ENCODE peak calls at places on chromosomes 1 and 21, in nine cellular contexts. U, X, R, N, L, H, Q, B and W are unnamed samples.

GRCh38 chr1:82972841-82973553 is 1025.9 kb downstream of the TTLL7 start:
- DNase-seq in U (no peak), X (no peak), R (no peak), N (no peak), L (no peak), H (no peak), Q (no peak), B (no peak), W (no peak)

GRCh38 chr21:36589352-36589971 is 109.5 kb upstream of the SIM2 start:
- DNase-seq in U (peak; percentile 13), X (peak; percentile 27), R (peak; percentile 2), N (no peak), L (no peak), H (no peak), Q (peak; percentile 61), B (peak; percentile 49), W (peak; percentile 19)

GRCh38 chr1:160354388-160354985 is 11.3 kb downstream of the NCSTN start:
- DNase-seq in U (peak; percentile 14), X (peak; percentile 18), R (no peak), N (no peak), L (peak; percentile 18), H (no peak), Q (no peak), B (no peak), W (peak; percentile 76)

GRCh38 chr1:248821101-248821500 is 4.6 kb downstream of the SH3BP5L start:
- DNase-seq in U (peak; percentile 92), X (peak; percentile 80), R (no peak), N (peak; percentile 81), L (peak; percentile 88), H (no peak), Q (no peak), B (no peak), W (no peak)

GRCh38 chr21:41612674-41613250 is 104.8 kb upstream of the TMPRSS2 start:
- DNase-seq in U (peak; percentile 98), X (peak; percentile 42), R (no peak), N (peak; percentile 97), L (peak; percentile 69), H (peak; percentile 76), Q (peak; percentile 77), B (peak; percentile 77), W (peak; percentile 84)

GRCh38 chr21:34801519-34802132 is 132.8 kb downstream of the CLIC6 start:
- DNase-seq in U (no peak), X (no peak), R (no peak), N (peak; percentile 9), L (peak; percentile 29), H (no peak), Q (no peak), B (peak; percentile 59), W (no peak)

GRCh38 chr1:16618719-16619118 is 5.4 kb upstream of the NBPF1 start:
- DNase-seq in U (no peak), X (no peak), R (no peak), N (peak; percentile 79), L (no peak), H (no peak), Q (no peak), B (peak; percentile 94), W (peak; percentile 75)

GRCh38 chr1:34918609-34919561 is 10.6 kb downstream of the DLGAP3 start:
- DNase-seq in U (no peak), X (no peak), R (peak; percentile 57), N (no peak), L (no peak), H (no peak), Q (no peak), B (peak; percentile 88), W (peak; percentile 55)

GRCh38 chr1:203144661-203145060 is 17.1 kb downstream of the ADORA1 start:
- DNase-seq in U (peak; percentile 39), X (no peak), R (no peak), N (no peak), L (no peak), H (no peak), Q (peak; percentile 91), B (no peak), W (no peak)

GRCh38 chr1:183915634-183916510 is 111.0 kb downstream of the RGL1 start:
- DNase-seq in U (peak; percentile 95), X (peak; percentile 96), R (peak; percentile 73), N (peak; percentile 85), L (peak; percentile 91), H (peak; percentile 69), Q (peak; percentile 82), B (peak; percentile 75), W (peak; percentile 90)

GRCh38 chr1:29033829-29034466 is 89.8 kb downstream of the TMEM200B start:
- DNase-seq in U (peak; percentile 30), X (peak; percentile 7), R (no peak), N (no peak), L (peak; percentile 34), H (no peak), Q (no peak), B (no peak), W (peak; percentile 27)

GRCh38 chr21:35753308-35753707 is 307.0 kb downstream of the SETD4 start:
- DNase-seq in U (no peak), X (no peak), R (no peak), N (no peak), L (no peak), H (no peak), Q (no peak), B (no peak), W (peak; percentile 46)

GRCh38 chr1:205613854-205614412 is 17.9 kb downstream of the ELK4 start:
- DNase-seq in U (no peak), X (no peak), R (no peak), N (no peak), L (no peak), H (no peak), Q (no peak), B (no peak), W (no peak)

GRCh38 chr1:178934574-178934945 is 63.7 kb upstream of the ANGPTL1 start:
- DNase-seq in U (no peak), X (no peak), R (peak; percentile 95), N (no peak), L (no peak), H (no peak), Q (no peak), B (no peak), W (no peak)

GRCh38 chr1:78005755-78006154 is 1.0 kb downstream of the DNAJB4 start:
- DNase-seq in U (peak; percentile 90), X (peak; percentile 81), R (no peak), N (no peak), L (peak; percentile 76), H (peak; percentile 48), Q (peak; percentile 33), B (no peak), W (no peak)

GRCh38 chr1:233256191-233256590 is 39.3 kb downstream of the PCNX2 start:
- DNase-seq in U (no peak), X (no peak), R (no peak), N (no peak), L (no peak), H (no peak), Q (no peak), B (no peak), W (no peak)

GRCh38 chr1:40039245-40039756 is 1.2 kb upstream of the CAP1 start:
- DNase-seq in U (no peak), X (no peak), R (no peak), N (no peak), L (no peak), H (peak; percentile 44), Q (peak; percentile 54), B (no peak), W (no peak)

GRCh38 chr21:43824883-43825609 is 35.7 kb downstream of the RRP1 start:
- DNase-seq in U (no peak), X (no peak), R (no peak), N (no peak), L (no peak), H (no peak), Q (no peak), B (no peak), W (no peak)

GRCh38 chr21:18716578-18717138 is 313.1 kb upstream of the TMPRSS15 start:
- DNase-seq in U (no peak), X (no peak), R (no peak), N (no peak), L (no peak), H (no peak), Q (no peak), B (no peak), W (no peak)

DNA sequence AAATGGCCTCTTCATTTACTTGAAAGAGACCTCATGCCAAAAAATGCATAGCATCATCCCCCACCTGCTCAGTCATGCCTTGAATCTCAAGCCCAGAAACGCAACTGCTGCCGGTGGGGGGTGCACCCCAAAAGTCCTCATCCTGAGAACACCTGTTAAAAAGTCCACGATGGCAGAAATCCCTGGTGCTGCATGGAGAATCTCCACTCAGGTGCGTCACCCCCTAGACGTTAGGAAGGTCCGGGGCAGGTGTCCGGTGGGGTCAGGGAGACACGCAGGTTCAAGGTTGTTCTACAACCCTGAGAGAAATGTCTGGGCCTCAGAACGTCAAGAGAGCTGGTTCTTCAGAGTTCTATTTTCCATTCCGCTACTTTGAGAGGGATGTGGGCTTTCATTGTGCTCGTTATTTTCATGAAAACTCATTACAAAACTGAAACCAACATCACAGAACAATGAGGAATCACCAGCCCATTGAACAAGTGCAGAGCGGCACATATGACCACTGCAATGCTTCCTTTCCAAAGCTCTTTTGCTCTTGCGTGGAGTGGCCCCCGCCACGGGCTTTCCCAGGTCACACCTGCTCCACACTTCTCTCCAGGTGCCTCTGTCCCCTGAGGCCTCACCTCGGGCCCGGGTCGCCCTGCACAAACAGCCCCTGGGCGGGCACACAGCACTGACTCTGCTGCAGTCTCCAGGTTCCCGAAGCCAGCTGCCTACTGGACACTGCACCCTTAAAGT is 201.9 kb downstream of the TOMM20 start:
- DNase-seq in U (no peak), X (no peak), R (no peak), N (peak; percentile 60), L (no peak), H (no peak), Q (no peak), B (peak; percentile 18), W (no peak)
- H3K27ac ChIP-seq in U (no peak overlapping the region), X (peak overlapping the region; percentile 72), R (no peak overlapping the region), N (peak overlapping the region; percentile 74), L (peak overlapping the region; percentile 50), H (peak overlapping the region; percentile 24), Q (no peak overlapping the region), B (no peak overlapping the region), W (no peak overlapping the region)

GRCh38 chr1:19157653-19158052 is 52.4 kb downstream of the UBR4 start:
- DNase-seq in U (no peak), X (no peak), R (no peak), N (no peak), L (no peak), H (no peak), Q (no peak), B (no peak), W (no peak)
- H3K27ac ChIP-seq in U (no peak overlapping the region), X (no peak overlapping the region), R (no peak overlapping the region), N (no peak overlapping the region), L (no peak overlapping the region), H (no peak overlapping the region), Q (no peak overlapping the region), B (no peak overlapping the region), W (no peak overlapping the region)

GRCh38 chr21:38488640-38489282 is 9.5 kb downstream of the ERG start:
- DNase-seq in U (no peak), X (no peak), R (no peak), N (no peak), L (peak; percentile 19), H (no peak), Q (no peak), B (no peak), W (no peak)
- H3K27ac ChIP-seq in U (no peak overlapping the region), X (no peak overlapping the region), R (peak overlapping the region; percentile 81), N (peak overlapping the region; percentile 84), L (peak overlapping the region; percentile 17), H (no peak overlapping the region), Q (no peak overlapping the region), B (no peak overlapping the region), W (no peak overlapping the region)

DNA sequence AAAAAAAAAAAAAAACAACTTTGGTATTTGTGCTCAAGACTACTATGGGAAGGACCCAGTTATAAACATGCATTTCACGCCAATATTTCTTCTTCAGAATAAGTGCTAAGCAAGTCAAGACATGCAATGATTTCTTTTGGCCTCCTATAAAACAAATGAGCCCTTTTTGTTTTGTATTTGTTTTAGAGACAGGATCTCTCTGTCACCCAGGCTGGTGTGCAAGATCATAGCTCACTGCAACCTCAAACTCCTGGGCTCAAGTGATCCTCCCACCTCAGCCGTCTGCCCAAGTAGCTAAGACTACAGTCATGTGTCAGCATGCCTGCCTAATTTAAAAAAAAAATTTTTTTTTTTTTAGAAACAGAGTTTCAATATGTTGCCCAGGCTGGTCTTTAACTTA is 348.7 kb downstream of the PCP4 start:
- DNase-seq in U (no peak), X (no peak), R (no peak), N (no peak), L (no peak), H (no peak), Q (no peak), B (no peak), W (no peak)
- H3K27ac ChIP-seq in U (no peak overlapping the region), X (no peak overlapping the region), R (no peak overlapping the region), N (no peak overlapping the region), L (no peak overlapping the region), H (no peak overlapping the region), Q (no peak overlapping the region), B (no peak overlapping the region), W (no peak overlapping the region)